ENCODE peak calls at places on chromosomes 4 and X, in four cellular contexts. One of them, this sample, is unnamed.
A peak's percentile ranks its signal among the peaks of the same experiment; 100 is the strongest.

GRCh38 chr4:104907991-104908390 is 238.7 kb upstream of the TET2 start:
- DNase-seq in lung: no peak
- DNase-seq in spleen: no peak
- DNase-seq in Peyer's patch: no peak
- DNase-seq in this sample: no peak

GRCh38 chrX:151396042-151396826 is 772 bp upstream of the VMA21 start:
- DNase-seq in spleen: no peak
- DNase-seq in Peyer's patch: peak; percentile 45
- DNase-seq in lung: peak; percentile 53
- DNase-seq in this sample: peak; percentile 48

GRCh38 chr4:78776729-78777555 is 792 bp downstream of the BMP2K start:
- DNase-seq in Peyer's patch: peak; percentile 60
- DNase-seq in lung: peak; percentile 39
- DNase-seq in spleen: peak; percentile 88
- DNase-seq in this sample: no peak

GRCh38 chrX:66074920-66075879 is 35.3 kb upstream of the VSIG4 start:
- DNase-seq in lung: no peak
- DNase-seq in spleen: peak; percentile 86
- DNase-seq in Peyer's patch: peak; percentile 53
- DNase-seq in this sample: no peak

GRCh38 chr4:55363618-55364420 is 17.8 kb downstream of the SRD5A3 start:
- DNase-seq in spleen: no peak
- DNase-seq in lung: no peak
- DNase-seq in Peyer's patch: no peak
- DNase-seq in this sample: no peak

GRCh38 chr4:38462659-38463058 is 201.3 kb upstream of the KLF3 start:
- DNase-seq in spleen: no peak
- DNase-seq in lung: no peak
- DNase-seq in Peyer's patch: no peak
- DNase-seq in this sample: no peak

GRCh38 chr4:13427599-13428325 is 56.4 kb downstream of the RAB28 start:
- DNase-seq in spleen: no peak
- DNase-seq in Peyer's patch: no peak
- DNase-seq in lung: no peak
- DNase-seq in this sample: no peak

GRCh38 chr4:182745268-182745667 is 171.9 kb downstream of the DCTD start:
- DNase-seq in Peyer's patch: no peak
- DNase-seq in spleen: no peak
- DNase-seq in lung: no peak
- DNase-seq in this sample: no peak

GRCh38 chrX:38975368-38975767 is 174.1 kb downstream of the MID1IP1 start:
- DNase-seq in lung: no peak
- DNase-seq in Peyer's patch: no peak
- DNase-seq in spleen: no peak
- DNase-seq in this sample: no peak

GRCh38 chr4:86846921-86847320 is 2.3 kb downstream of the SLC10A6 start:
- DNase-seq in lung: no peak
- DNase-seq in spleen: no peak
- DNase-seq in Peyer's patch: no peak
- DNase-seq in this sample: no peak
- H3K4me1 ChIP-seq in lung: no peaks in the 10 kb centered on the region
- H3K4me1 ChIP-seq in spleen: no peaks in the 10 kb centered on the region
- H3K4me1 ChIP-seq in Peyer's patch: no peaks in the 10 kb centered on the region
- H3K4me1 ChIP-seq in this sample: no peaks in the 10 kb centered on the region

GRCh38 chr4:20412072-20412471 is 160.4 kb downstream of the SLIT2 start:
- DNase-seq in spleen: no peak
- DNase-seq in lung: no peak
- DNase-seq in Peyer's patch: no peak
- DNase-seq in this sample: no peak

GRCh38 chr4:20421586-20421985 is 169.9 kb downstream of the SLIT2 start:
- DNase-seq in lung: no peak
- DNase-seq in spleen: no peak
- DNase-seq in Peyer's patch: no peak
- DNase-seq in this sample: no peak

GRCh38 chr4:20420916-20421315 is 169.2 kb downstream of the SLIT2 start:
- DNase-seq in lung: no peak
- DNase-seq in Peyer's patch: no peak
- DNase-seq in spleen: no peak
- DNase-seq in this sample: no peak

GRCh38 chr4:20418865-20419451 is 167.3 kb downstream of the SLIT2 start:
- DNase-seq in Peyer's patch: no peak
- DNase-seq in spleen: no peak
- DNase-seq in lung: no peak
- DNase-seq in this sample: no peak

GRCh38 chr4:20416800-20417199 is 165.1 kb downstream of the SLIT2 start:
- DNase-seq in spleen: no peak
- DNase-seq in lung: no peak
- DNase-seq in Peyer's patch: no peak
- DNase-seq in this sample: no peak
- H3K27ac ChIP-seq in spleen: no peak overlapping the region
- H3K27ac ChIP-seq in lung: no peak overlapping the region
- H3K27ac ChIP-seq in Peyer's patch: no peak overlapping the region
- H3K27ac ChIP-seq in this sample: no peak overlapping the region

DNA sequence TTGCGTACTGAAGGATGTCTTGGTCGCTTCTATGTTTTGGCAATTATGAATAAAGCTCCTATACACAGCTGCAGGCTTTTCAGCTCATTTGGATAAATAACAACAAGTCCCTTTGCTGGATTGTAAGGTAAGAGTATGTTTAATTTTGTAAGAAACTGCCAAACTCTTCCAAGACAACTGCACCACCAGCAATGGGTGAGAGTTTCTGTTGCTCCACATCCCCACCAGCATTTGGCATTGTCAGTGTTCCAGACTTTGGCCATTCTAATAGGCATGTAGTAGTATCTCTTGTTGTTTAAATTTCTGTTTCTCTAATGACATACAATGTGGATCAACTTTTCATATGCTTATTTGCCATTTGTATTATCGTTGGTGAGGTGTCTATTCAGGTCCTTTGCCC is 44.3 kb downstream of the FNIP2 start:
- DNase-seq in spleen: no peak
- DNase-seq in Peyer's patch: no peak
- DNase-seq in lung: no peak
- DNase-seq in this sample: no peak
- H3K4me1 ChIP-seq in spleen: peaks cover 35% of the 10 kb centered on the region
- H3K4me1 ChIP-seq in Peyer's patch: peaks cover 47% of the 10 kb centered on the region
- H3K4me1 ChIP-seq in lung: peaks cover 39% of the 10 kb centered on the region
- H3K4me1 ChIP-seq in this sample: no peaks in the 10 kb centered on the region

GRCh38 chrX:73561791-73562190 is 1.2 kb upstream of the CHIC1 start:
- DNase-seq in spleen: no peak
- DNase-seq in Peyer's patch: no peak
- DNase-seq in lung: no peak
- DNase-seq in this sample: no peak

GRCh38 chrX:73562458-73562857 is 539 bp upstream of the CHIC1 start:
- DNase-seq in lung: no peak
- DNase-seq in Peyer's patch: no peak
- DNase-seq in spleen: no peak
- DNase-seq in this sample: no peak

GRCh38 chrX:73563740-73564073 is 710 bp downstream of the CHIC1 start:
- DNase-seq in spleen: no peak
- DNase-seq in Peyer's patch: no peak
- DNase-seq in lung: no peak
- DNase-seq in this sample: no peak

DNA sequence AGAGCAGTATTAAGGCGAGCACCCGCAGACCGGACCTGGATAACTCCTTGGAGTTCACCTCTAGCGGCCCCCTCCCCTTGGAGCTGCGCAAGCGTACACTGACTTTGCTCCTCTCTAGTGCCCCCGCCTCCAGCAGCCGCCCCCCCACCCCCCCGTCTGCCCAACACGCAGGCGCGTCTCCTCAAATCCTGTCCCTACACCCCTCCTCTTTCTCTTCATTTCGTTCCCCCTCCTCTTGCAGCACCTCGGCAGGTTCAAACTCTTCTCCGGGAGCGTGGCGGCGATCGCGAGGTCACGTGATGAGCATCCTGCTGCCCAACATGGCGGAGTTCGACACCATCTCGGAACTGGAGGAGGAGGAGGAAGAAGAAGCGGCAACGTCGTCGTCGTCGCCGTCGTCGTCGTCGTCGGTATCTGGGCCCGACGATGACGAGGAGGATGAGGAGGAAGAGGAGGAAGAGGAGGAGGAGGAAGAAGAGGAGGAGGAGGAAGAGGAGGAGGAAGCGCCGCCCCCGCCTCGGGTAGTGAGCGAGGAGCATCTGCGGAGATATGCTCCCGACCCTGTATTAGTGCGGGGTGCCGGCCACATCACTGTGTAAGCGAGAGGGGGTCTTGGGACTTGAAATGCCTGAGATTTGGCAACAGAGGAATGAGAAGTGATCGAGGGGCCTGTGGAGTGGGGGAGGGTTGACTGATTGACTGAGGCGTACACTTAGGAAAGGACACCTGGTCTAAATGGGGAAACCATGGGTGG is at the start of gene CHIC1:
- DNase-seq in Peyer's patch: peak; percentile 59
- DNase-seq in lung: peak; percentile 59
- DNase-seq in spleen: peak; percentile 88
- DNase-seq in this sample: peak; percentile 48
- H3K27ac ChIP-seq in Peyer's patch: peak within 1 kb of the TSS; percentile 75
- H3K27ac ChIP-seq in lung: peak within 1 kb of the TSS; percentile 86
- H3K27ac ChIP-seq in spleen: peak within 1 kb of the TSS; percentile 64
- H3K27ac ChIP-seq in this sample: peak within 1 kb of the TSS; percentile 65

This sample was measured in breast epithelium.